ENCODE peak calls at places on chromosomes 3 and 15, in eight cellular contexts. K is fibroblast of lung, E is endodermal cell, R is HepG2, Y is HCT116, S is K562, I is kidney, X is IMR-90. V is an unnamed sample. For H3K4me1, the result is how much of the 10 kb centered on the place peaks cover.

GRCh38 chr3:142224482-142225072 is 808 bp downstream of the GK5 start:
- DNase-seq in K (peak), E (no peak), R (no peak), Y (peak), S (peak), I (no peak), X (no peak), V (no peak)

GRCh38 chr15:65110676-65111292 is 4.2 kb downstream of the UBAP1L start:
- DNase-seq in K (peak), E (peak), R (no peak), Y (no peak), S (peak), I (no peak), X (peak), V (no peak)

GRCh38 chr15:31495281-31495680 is 168.6 kb downstream of the KLF13 start:
- DNase-seq in K (no peak), E (no peak), R (no peak), Y (no peak), S (no peak), I (no peak), X (no peak), V (no peak)

GRCh38 chr3:48989796-48990635 is at the start of gene P4HTM:
- DNase-seq in K (peak), E (peak), R (no peak), Y (peak), S (peak), I (peak), X (peak), V (peak)

GRCh38 chr3:126081618-126082333 is 2.1 kb downstream of the SLC41A3 start:
- DNase-seq in K (peak), E (peak), R (peak), Y (peak), S (peak), I (peak), X (peak), V (no peak)

GRCh38 chr15:36278219-36278618 is 301.2 kb upstream of the CDIN1 start:
- DNase-seq in K (peak), E (peak), R (no peak), Y (no peak), S (peak), I (no peak), X (peak), V (no peak)

GRCh38 chr3:197532388-197532787 is 23.4 kb downstream of the BDH1 start:
- DNase-seq in K (no peak), E (no peak), R (no peak), Y (no peak), S (no peak), I (no peak), X (no peak), V (no peak)

GRCh38 chr3:58383476-58383875 is 50.2 kb downstream of the PDHB start:
- DNase-seq in K (peak), E (no peak), R (no peak), Y (no peak), S (no peak), I (no peak), X (peak), V (no peak)

GRCh38 chr3:26084629-26085028 is 294.7 kb downstream of the OXSM start:
- DNase-seq in K (no peak), E (no peak), R (no peak), Y (no peak), S (no peak), I (no peak), X (no peak), V (no peak)

GRCh38 chr3:127096256-127097008 is 96.5 kb upstream of the PRR23E start:
- DNase-seq in K (peak), E (no peak), R (no peak), Y (no peak), S (no peak), I (no peak), X (no peak), V (no peak)

GRCh38 chr15:27672537-27672936 is 426.6 kb downstream of the OCA2 start:
- DNase-seq in K (no peak), E (no peak), R (no peak), Y (no peak), S (no peak), I (no peak), X (no peak), V (no peak)

GRCh38 chr3:38555149-38555840 is 59.2 kb downstream of the EXOG start:
- DNase-seq in K (no peak), E (peak), R (no peak), Y (no peak), S (no peak), I (peak), X (no peak), V (no peak)

GRCh38 chr3:28637742-28638141 is 289.1 kb upstream of the AZI2 start:
- DNase-seq in K (no peak), E (no peak), R (no peak), Y (no peak), S (no peak), I (no peak), X (no peak), V (no peak)

GRCh38 chr3:36362973-36363372 is 17.3 kb upstream of the STAC start:
- DNase-seq in K (peak), E (peak), R (peak), Y (peak), S (no peak), I (no peak), X (peak), V (no peak)

GRCh38 chr3:119580148-119580760 is 962 bp downstream of the ADPRH start:
- DNase-seq in K (no peak), E (peak), R (no peak), Y (no peak), S (no peak), I (no peak), X (no peak), V (peak)

GRCh38 chr3:51156147-51156546 is 228.9 kb upstream of the MANF start:
- DNase-seq in K (no peak), E (no peak), R (no peak), Y (no peak), S (no peak), I (no peak), X (no peak), V (no peak)

GRCh38 chr3:69425249-69425648 is 39.4 kb upstream of the FRMD4B start:
- DNase-seq in K (peak), E (peak), R (peak), Y (peak), S (peak), I (no peak), X (peak), V (peak)

GRCh38 chr3:43478380-43478779 is 143.4 kb downstream of the ANO10 start:
- DNase-seq in K (peak), E (no peak), R (no peak), Y (no peak), S (no peak), I (no peak), X (no peak), V (no peak)

GRCh38 chr3:128456776-128457715 is 9.6 kb downstream of the DNAJB8 start:
- DNase-seq in K (no peak), E (peak), R (no peak), Y (no peak), S (peak), I (peak), X (no peak), V (no peak)

GRCh38 chr3:65627102-65627501 is 411.6 kb downstream of the MAGI1 start:
- DNase-seq in K (no peak), E (no peak), R (no peak), Y (no peak), S (no peak), I (no peak), X (peak), V (no peak)

GRCh38 chr3:18808423-18808822 is 339.9 kb upstream of the KCNH8 start:
- DNase-seq in K (no peak), E (no peak), R (no peak), Y (no peak), S (no peak), I (no peak), X (no peak), V (no peak)

GRCh38 chr15:100175406-100176114 is 166.2 kb downstream of the ADAMTS17 start:
- DNase-seq in K (no peak), E (peak), R (no peak), Y (no peak), S (no peak), I (peak), X (no peak), V (no peak)

GRCh38 chr3:45126730-45127129 is 19.4 kb downstream of the CDCP1 start:
- DNase-seq in K (no peak), E (no peak), R (no peak), Y (no peak), S (no peak), I (no peak), X (no peak), V (no peak)

GRCh38 chr3:42526616-42527367 is 24.3 kb downstream of the VIPR1 start:
- DNase-seq in K (no peak), E (peak), R (no peak), Y (no peak), S (peak), I (no peak), X (no peak), V (no peak)

GRCh38 chr3:61381745-61382392 is 130.6 kb upstream of the FHIT start:
- DNase-seq in K (peak), E (no peak), R (peak), Y (peak), S (peak), I (no peak), X (peak), V (no peak)

GRCh38 chr3:185645596-185646381 is 59.7 kb downstream of the SENP2 start:
- DNase-seq in K (no peak), E (peak), R (no peak), Y (no peak), S (no peak), I (no peak), X (no peak), V (no peak)

GRCh38 chr3:72953325-72953956 is 43.2 kb upstream of the PPP4R2 start:
- DNase-seq in K (peak), E (peak), R (peak), Y (no peak), S (peak), I (no peak), X (peak), V (no peak)

GRCh38 chr3:12953201-12953712 is 111.9 kb upstream of the RPL32 start:
- DNase-seq in K (no peak), E (no peak), R (no peak), Y (no peak), S (peak), I (no peak), X (no peak), V (no peak)

GRCh38 chr3:12954891-12955650 is 113.7 kb upstream of the RPL32 start:
- DNase-seq in K (peak), E (no peak), R (no peak), Y (no peak), S (no peak), I (peak), X (no peak), V (peak)

GRCh38 chr3:12955651-12956315 is 114.4 kb upstream of the RPL32 start:
- DNase-seq in K (no peak), E (no peak), R (no peak), Y (no peak), S (peak), I (peak), X (no peak), V (no peak)

GRCh38 chr3:12952322-12953200 is 111.2 kb upstream of the RPL32 start:
- DNase-seq in K (no peak), E (no peak), R (no peak), Y (no peak), S (peak), I (no peak), X (no peak), V (no peak)

DNA sequence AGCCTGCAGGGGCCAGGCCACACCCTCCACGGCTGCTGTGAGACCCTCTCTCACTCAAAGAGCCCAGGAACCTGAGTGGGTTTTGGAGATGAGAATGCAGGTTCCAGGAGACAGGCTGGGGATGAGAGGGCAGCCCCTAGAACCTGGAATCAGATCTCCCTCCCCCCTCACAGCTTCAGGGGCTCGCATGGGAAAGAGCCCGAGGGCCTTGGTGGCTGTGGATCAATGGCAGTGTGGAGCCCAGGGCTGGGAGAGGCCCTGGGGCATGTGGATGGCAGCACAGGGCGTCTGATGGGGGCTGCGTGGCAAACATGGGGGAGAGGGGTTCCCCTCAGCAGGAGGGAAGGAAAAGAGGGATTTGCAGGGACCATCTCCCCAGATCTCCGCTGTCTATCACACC is 112.8 kb upstream of the RPL32 start:
- DNase-seq in K (no peak), E (no peak), R (no peak), Y (no peak), S (no peak), I (no peak), X (no peak), V (no peak)
- H3K4me1 ChIP-seq in K (under half), E (under half), R (under half), Y (under half), S (half or more), I (under half), X (under half), V (under half)

DNA sequence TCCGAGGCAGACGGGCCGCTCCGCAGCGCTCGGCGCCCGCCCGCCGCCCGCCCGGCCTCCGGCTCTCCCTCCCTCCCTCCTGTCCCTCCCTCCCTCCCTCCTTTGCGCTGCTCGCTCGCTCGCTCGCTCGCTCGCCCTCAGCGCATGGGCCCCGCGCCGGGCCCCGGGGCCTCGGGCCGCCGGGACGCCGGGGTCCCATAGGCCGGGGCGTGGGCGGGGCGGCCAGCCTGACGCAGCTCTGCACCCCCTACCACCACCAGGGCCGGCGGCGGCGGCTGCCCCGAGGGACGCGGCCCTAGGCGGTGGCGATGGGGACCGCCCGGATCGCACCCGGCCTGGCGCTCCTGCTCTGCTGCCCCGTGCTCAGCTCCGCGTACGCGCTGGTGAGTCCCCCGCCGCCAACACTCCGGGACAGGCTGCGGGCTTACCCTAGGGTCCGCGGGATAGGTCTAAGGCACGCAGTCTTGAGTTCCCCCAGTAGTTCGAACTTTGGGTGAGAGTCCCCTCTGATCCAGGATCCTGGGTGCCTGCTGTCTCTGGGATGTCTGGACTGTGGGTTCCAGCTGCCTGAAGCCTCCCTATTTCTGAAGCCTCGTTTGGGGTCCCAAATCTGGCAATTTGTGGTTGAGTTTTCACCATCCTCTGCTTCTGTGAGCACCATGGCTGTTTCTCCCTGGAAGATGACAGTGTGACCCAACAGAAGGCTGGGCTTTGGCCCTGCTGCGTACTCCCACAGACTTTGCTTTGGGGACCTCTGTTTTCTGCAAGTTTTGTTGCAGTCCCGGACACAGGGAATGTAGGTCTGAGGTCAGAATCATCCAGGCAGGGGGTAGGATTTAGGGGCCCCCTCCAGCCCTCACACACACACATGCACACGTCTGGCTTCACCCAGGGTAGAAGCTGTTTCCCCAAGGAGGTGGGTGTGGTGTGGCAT is 6.0 kb downstream of the PTH1R start:
- DNase-seq in K (peak), E (peak), R (no peak), Y (no peak), S (peak), I (no peak), X (no peak), V (no peak)
- H3K9ac ChIP-seq in K (no peak), E (no peak), R (no peak), Y (no peak), S (no peak), I (peak), X (no peak), V (peak)

GRCh38 chr15:67303490-67304363 is 49.1 kb downstream of the IQCH start:
- DNase-seq in K (peak), E (no peak), R (peak), Y (peak), S (peak), I (no peak), X (peak), V (peak)
- TF ChIP-seq CTCF in K (peak), E (peak), R (peak), Y (peak), S (peak), I (peak), X (peak), V (peak)

GRCh38 chr3:30659270-30660127 is 53.1 kb downstream of the TGFBR2 start:
- DNase-seq in K (peak), E (no peak), R (peak), Y (peak), S (no peak), I (no peak), X (peak), V (no peak)
- H3K4me1 ChIP-seq in K (under half), E (under half), R (half or more), Y (half or more), S (under half), I (under half), X (under half), V (under half)